ENCODE peak calls at places on chromosome 20, in seven cellular contexts. Y, R, E, B, J, X and Z are unnamed samples.

GRCh38 chr20:45029884-45030283 is 63.6 kb downstream of the STK4 start:
- DNase-seq in E (no peak), B (no peak), J (no peak), Y (no peak), X (no peak), R (no peak), Z (no peak)

GRCh38 chr20:10322073-10323012 is 103.7 kb downstream of the SNAP25 start:
- DNase-seq in B (no peak), E (no peak), Y (no peak), R (no peak), J (peak; percentile 92), X (no peak), Z (no peak)

GRCh38 chr20:63830821-63831593 is at the start of gene ZBTB46:
- DNase-seq in J (peak; percentile 75), B (no peak), E (peak; percentile 56), X (no peak), R (peak; percentile 84), Y (no peak), Z (no peak)

GRCh38 chr20:5714261-5715041 is 35.8 kb upstream of the SHLD1 start:
- DNase-seq in Y (peak; percentile 59), R (peak; percentile 16), J (no peak), E (peak; percentile 70), B (no peak), X (no peak), Z (peak; percentile 77)

GRCh38 chr20:62518911-62519310 is 43.1 kb upstream of the GATA5 start:
- DNase-seq in R (peak; percentile 52), B (no peak), X (no peak), J (no peak), E (no peak), Y (no peak), Z (no peak)

GRCh38 chr20:43843096-43843964 is 71.3 kb upstream of the TOX2 start:
- DNase-seq in J (no peak), Y (no peak), B (peak; percentile 82), X (peak; percentile 82), E (peak; percentile 87), R (no peak), Z (peak; percentile 69)

GRCh38 chr20:15158438-15158990 is 821.1 kb upstream of the FLRT3 start:
- DNase-seq in E (no peak), Y (no peak), B (no peak), R (no peak), J (no peak), X (no peak), Z (no peak)

GRCh38 chr20:38049800-38050199 is 16.3 kb downstream of the RPRD1B start:
- DNase-seq in X (peak; percentile 48), B (peak; percentile 69), Y (no peak), R (no peak), J (no peak), E (peak; percentile 88), Z (peak; percentile 57)

GRCh38 chr20:51190783-51191180 is 167.9 kb upstream of the KCNG1 start:
- DNase-seq in Y (no peak), B (no peak), X (no peak), R (no peak), J (no peak), E (no peak), Z (no peak)

GRCh38 chr20:41657655-41658054 is 39.5 kb upstream of the CHD6 start:
- DNase-seq in Y (no peak), R (no peak), E (no peak), X (no peak), J (no peak), B (no peak), Z (no peak)

GRCh38 chr20:47353224-47353696 is 3.2 kb downstream of the ZMYND8 start:
- DNase-seq in J (no peak), X (no peak), R (no peak), E (no peak), B (no peak), Y (no peak), Z (peak; percentile 33)

GRCh38 chr20:49990310-49990720 is 7.5 kb downstream of the SNAI1 start:
- DNase-seq in Y (no peak), J (no peak), E (peak; percentile 48), X (no peak), B (no peak), R (no peak), Z (no peak)

GRCh38 chr20:32516985-32517873 is 67.9 kb downstream of the NOL4L start:
- DNase-seq in Y (no peak), X (no peak), B (no peak), E (no peak), R (no peak), J (no peak), Z (peak; percentile 63)

GRCh38 chr20:25464501-25465204 is 57.2 kb downstream of the GINS1 start:
- DNase-seq in X (no peak), J (no peak), E (no peak), B (no peak), Y (no peak), R (no peak), Z (no peak)

GRCh38 chr20:63128956-63129355 is 87.0 kb downstream of the YTHDF1 start:
- DNase-seq in R (no peak), X (no peak), Y (no peak), E (no peak), B (no peak), J (no peak), Z (no peak)

GRCh38 chr20:45354423-45355208 is 6.4 kb upstream of the SDC4 start:
- DNase-seq in J (no peak), Y (no peak), X (no peak), R (no peak), E (peak; percentile 65), B (no peak), Z (no peak)

GRCh38 chr20:48329676-48330644 is 497.8 kb downstream of the PREX1 start:
- DNase-seq in X (no peak), E (peak; percentile 41), B (no peak), J (peak; percentile 26), Y (no peak), R (peak; percentile 67), Z (peak; percentile 38)

GRCh38 chr20:59560588-59561227 is 43.6 kb upstream of the PHACTR3 start:
- DNase-seq in X (no peak), Y (no peak), B (no peak), R (peak; percentile 48), J (no peak), E (peak; percentile 32), Z (no peak)

GRCh38 chr20:15131176-15131575 is 793.8 kb upstream of the FLRT3 start:
- DNase-seq in J (no peak), B (no peak), Y (no peak), E (no peak), R (no peak), X (no peak), Z (no peak)

GRCh38 chr20:36614781-36615557 is 9.4 kb downstream of the RAB5IF start:
- DNase-seq in B (no peak), R (no peak), X (no peak), Y (no peak), E (peak; percentile 21), J (no peak), Z (no peak)

GRCh38 chr20:9186396-9186795 is 117.5 kb downstream of the PLCB4 start:
- DNase-seq in E (no peak), J (peak; percentile 38), R (no peak), Y (no peak), B (no peak), X (no peak), Z (no peak)

GRCh38 chr20:56781108-56781739 is 152.1 kb downstream of the TFAP2C start:
- DNase-seq in X (no peak), Y (no peak), R (peak; percentile 49), E (peak; percentile 48), B (no peak), J (no peak), Z (no peak)

GRCh38 chr20:19495905-19496703 is 262.0 kb upstream of the RIN2 start:
- DNase-seq in Y (no peak), E (no peak), X (no peak), J (no peak), B (no peak), R (no peak), Z (no peak)

GRCh38 chr20:21615617-21616080 is 89.8 kb upstream of the PAX1 start:
- DNase-seq in R (peak; percentile 32), J (peak; percentile 86), E (peak; percentile 40), Y (peak; percentile 13), B (no peak), X (no peak), Z (peak; percentile 39)

GRCh38 chr20:15992564-15992963 is 580.7 kb downstream of the KIF16B start:
- DNase-seq in B (peak; percentile 23), J (no peak), X (no peak), Y (no peak), E (peak; percentile 9), R (no peak), Z (no peak)